ENCODE peak calls at places on chromosome 15, in nine cellular contexts. R, V, U, S, Z, Q, I, Y and E are unnamed samples.
A peak's percentile ranks its signal among the peaks of the same experiment; 100 is the strongest.

GRCh38 chr15:83657549-83657948 is 3.6 kb downstream of the ADAMTSL3 start:
- DNase-seq in R (no peak), V (no peak), U (no peak), S (no peak), Z (no peak), Q (peak; percentile 19), I (no peak), Y (no peak), E (no peak)

GRCh38 chr15:31397851-31398661 is 71.4 kb downstream of the KLF13 start:
- DNase-seq in R (no peak), V (no peak), U (peak; percentile 46), S (no peak), Z (no peak), Q (no peak), I (no peak), Y (no peak), E (no peak)

GRCh38 chr15:63945838-63946298 is 100.4 kb downstream of the DAPK2 start:
- DNase-seq in R (peak; percentile 18), V (no peak), U (no peak), S (peak; percentile 38), Z (no peak), Q (no peak), I (no peak), Y (no peak), E (no peak)

GRCh38 chr15:55687792-55688191 is 55.2 kb downstream of the PRTG start:
- DNase-seq in R (no peak), V (no peak), U (no peak), S (no peak), Z (no peak), Q (no peak), I (no peak), Y (no peak), E (no peak)

GRCh38 chr15:53627279-53627678 is 132.2 kb downstream of the WDR72 start:
- DNase-seq in R (no peak), V (no peak), U (no peak), S (no peak), Z (no peak), Q (no peak), I (no peak), Y (no peak), E (no peak)

GRCh38 chr15:79004336-79004735 is 59.5 kb upstream of the CTSH start:
- DNase-seq in R (no peak), V (no peak), U (peak; percentile 75), S (no peak), Z (peak; percentile 86), Q (peak; percentile 27), I (no peak), Y (no peak), E (no peak)

GRCh38 chr15:50506121-50506520 is 40.3 kb downstream of the USP50 start:
- DNase-seq in R (peak; percentile 34), V (no peak), U (no peak), S (no peak), Z (no peak), Q (no peak), I (peak; percentile 24), Y (no peak), E (peak; percentile 33)

GRCh38 chr15:78077053-78077859 is at the start of gene TBC1D2B:
- DNase-seq in R (peak; percentile 76), V (no peak), U (peak; percentile 85), S (peak; percentile 70), Z (no peak), Q (peak; percentile 93), I (peak; percentile 85), Y (peak; percentile 69), E (peak; percentile 72)

GRCh38 chr15:34795267-34796081 is at the start of gene ACTC1:
- DNase-seq in R (peak; percentile 58), V (no peak), U (no peak), S (peak; percentile 27), Z (no peak), Q (peak; percentile 57), I (peak; percentile 54), Y (peak; percentile 48), E (peak; percentile 37)

GRCh38 chr15:62119224-62119925 is 45.7 kb downstream of the C2CD4B start:
- DNase-seq in R (no peak), V (peak; percentile 23), U (peak; percentile 56), S (no peak), Z (no peak), Q (no peak), I (no peak), Y (no peak), E (no peak)

GRCh38 chr15:31405200-31405929 is 78.7 kb downstream of the KLF13 start:
- DNase-seq in R (no peak), V (no peak), U (no peak), S (peak; percentile 68), Z (no peak), Q (no peak), I (no peak), Y (no peak), E (no peak)

GRCh38 chr15:97189152-97189551 is 771.4 kb upstream of the ARRDC4 start:
- DNase-seq in R (no peak), V (no peak), U (no peak), S (no peak), Z (no peak), Q (no peak), I (no peak), Y (no peak), E (no peak)

GRCh38 chr15:31758126-31758525 is 272.2 kb upstream of the CHRNA7 start:
- DNase-seq in R (peak; percentile 55), V (peak; percentile 20), U (no peak), S (peak; percentile 30), Z (peak; percentile 9), Q (no peak), I (peak; percentile 85), Y (no peak), E (peak; percentile 57)

GRCh38 chr15:63539517-63539916 is 35.1 kb downstream of the USP3 start:
- DNase-seq in R (no peak), V (peak; percentile 31), U (no peak), S (peak; percentile 44), Z (no peak), Q (no peak), I (no peak), Y (no peak), E (no peak)

GRCh38 chr15:85950101-85950500 is 129.6 kb upstream of the AGBL1 start:
- DNase-seq in R (no peak), V (no peak), U (no peak), S (no peak), Z (peak; percentile 38), Q (no peak), I (no peak), Y (no peak), E (no peak)

GRCh38 chr15:29813009-29813408 is 9.3 kb downstream of the TJP1 start:
- DNase-seq in R (no peak), V (no peak), U (no peak), S (no peak), Z (no peak), Q (no peak), I (no peak), Y (no peak), E (no peak)

DNA sequence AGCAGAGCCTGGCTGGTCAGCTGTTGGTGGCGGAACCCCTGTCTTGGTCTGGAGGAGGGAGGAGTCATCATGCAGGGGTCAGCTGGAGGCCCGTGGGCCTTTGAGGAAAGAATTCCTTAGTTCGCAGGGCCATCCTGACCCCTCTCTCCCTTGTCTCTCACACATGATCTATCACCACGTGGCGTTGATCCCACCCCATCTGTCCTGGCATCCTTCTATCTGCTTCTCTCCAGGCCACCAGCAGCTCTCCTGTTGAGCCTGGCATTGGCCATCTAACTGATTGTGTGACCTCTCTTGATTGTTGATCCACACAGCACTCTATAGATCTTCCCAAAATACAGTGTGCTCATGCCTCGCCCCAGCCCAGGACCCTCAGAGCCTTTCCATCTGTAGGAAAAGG is 149.5 kb downstream of the RPLP1 start:
- DNase-seq in R (no peak), V (no peak), U (peak; percentile 25), S (no peak), Z (no peak), Q (no peak), I (no peak), Y (no peak), E (no peak)
- TF ChIP-seq POLR2A in R (no peak), V (no peak), U (no peak), S (no peak), Z (no peak), Q (no peak), I (no peak), Y (no peak), E (no peak)

DNA sequence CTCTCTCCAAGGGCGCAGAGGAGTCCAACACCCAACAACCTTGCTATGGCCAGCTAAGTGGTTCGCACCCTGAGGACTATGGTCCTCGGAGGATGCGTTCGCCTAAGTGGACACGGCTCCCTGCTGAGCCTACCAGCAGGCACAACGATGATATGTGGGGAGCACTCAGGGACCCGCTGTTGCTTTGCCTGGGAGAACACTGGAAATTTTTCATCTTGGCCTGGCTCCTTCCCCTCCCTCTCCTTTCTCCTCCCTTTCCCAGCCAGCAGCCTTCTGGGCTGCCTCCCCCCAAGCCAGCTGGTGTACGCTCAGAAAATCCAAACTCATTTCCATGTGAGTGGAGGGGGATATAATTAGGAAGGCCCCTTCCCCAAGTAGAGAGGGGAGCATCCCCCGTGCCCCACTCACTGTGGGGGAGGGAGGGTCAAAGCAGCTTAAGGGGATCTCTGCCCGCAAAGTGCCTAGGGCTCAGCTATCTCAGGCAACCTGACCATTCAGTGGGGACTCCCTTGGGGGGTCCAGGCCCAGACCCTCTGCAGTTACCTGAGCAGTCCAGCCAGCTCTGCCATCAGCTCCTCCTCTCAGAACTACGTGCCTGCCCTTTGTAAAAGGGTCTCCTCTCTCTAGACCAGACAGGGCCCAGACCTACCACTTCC is 630 bp upstream of the SEMA7A start:
- DNase-seq in R (peak; percentile 15), V (no peak), U (no peak), S (no peak), Z (no peak), Q (no peak), I (no peak), Y (no peak), E (no peak)
- H3K4me3 ChIP-seq in R (no peak overlapping the region), V (peak overlapping the region; percentile 88), U (peak overlapping the region; percentile 65), S (peak overlapping the region; percentile 69), Z (peak overlapping the region; percentile 69), Q (peak overlapping the region; percentile 73), I (peak overlapping the region; percentile 74), Y (peak overlapping the region; percentile 79), E (peak overlapping the region; percentile 54)

DNA sequence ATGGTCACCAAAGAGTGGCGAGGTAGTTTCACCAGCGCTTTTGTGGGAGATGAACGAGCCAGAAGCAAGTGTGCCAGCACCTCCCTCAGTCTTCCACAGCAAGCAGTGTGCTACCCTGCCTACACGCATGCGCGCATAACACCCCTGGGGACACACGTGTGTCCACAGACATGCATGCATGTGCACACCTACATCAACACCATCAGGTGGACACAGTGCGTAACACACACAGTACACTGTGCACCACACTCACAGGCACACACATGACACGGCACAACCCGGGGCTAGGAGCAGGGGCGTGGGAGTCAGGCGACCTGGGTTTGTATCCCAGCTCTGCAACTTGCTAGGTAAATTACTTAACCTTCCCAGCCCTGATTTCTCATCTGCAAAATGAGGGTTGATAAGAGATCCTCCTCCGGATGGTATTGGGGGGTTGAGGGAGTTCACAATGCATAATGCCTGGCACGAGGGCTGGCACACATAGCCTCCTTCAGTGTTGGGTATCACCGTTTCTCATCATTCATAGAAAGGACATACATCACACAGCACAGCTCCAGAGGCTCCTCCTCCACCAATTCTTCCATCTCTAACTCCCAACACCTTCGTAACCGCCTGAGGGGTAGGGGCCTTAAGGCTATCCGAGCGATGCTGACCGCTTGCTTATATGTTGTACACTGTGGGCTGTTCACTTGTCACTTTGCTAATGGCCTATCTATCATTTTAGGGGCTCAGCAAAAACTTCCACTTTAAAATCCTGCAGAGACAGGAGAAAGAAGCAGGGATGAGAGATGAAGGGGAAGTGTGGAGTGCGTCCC is 174.9 kb downstream of the SMAD6 start:
- DNase-seq in R (no peak), V (no peak), U (no peak), S (no peak), Z (no peak), Q (no peak), I (no peak), Y (no peak), E (no peak)
- H3K4me1 ChIP-seq in R (no peaks in the 10 kb centered on the region), V (peaks cover 6% of the 10 kb centered on the region), U (no peaks in the 10 kb centered on the region), S (peaks cover 13% of the 10 kb centered on the region), Z (peaks cover 3% of the 10 kb centered on the region), Q (peaks cover 4% of the 10 kb centered on the region), I (no peaks in the 10 kb centered on the region), Y (no peaks in the 10 kb centered on the region), E (no peaks in the 10 kb centered on the region)

GRCh38 chr15:65869127-65869953 is at the start of gene RAB11A:
- DNase-seq in R (peak; percentile 94), V (peak; percentile 92), U (peak; percentile 98), S (peak; percentile 96), Z (peak; percentile 85), Q (peak; percentile 95), I (peak; percentile 97), Y (peak; percentile 95), E (peak; percentile 95)
- TF ChIP-seq POLR2A in R (peak; percentile 94), V (peak; percentile 71), U (peak; percentile 97), S (peak; percentile 89), Z (peak; percentile 92), Q (peak; percentile 99), I (peak; percentile 96), Y (peak; percentile 93), E (peak; percentile 91)